ENCODE peak calls at places on chromosome 18, in five cellular contexts. One of them, this sample, is unnamed.
A peak's percentile ranks its signal among the peaks of the same experiment; 100 is the strongest.

GRCh38 chr18:55983433-55983832 is 395.4 kb upstream of the TCF4 start:
- DNase-seq in mammary epithelial cell: peak; percentile 3
- DNase-seq in gastrocnemius medialis: no peak
- DNase-seq in psoas muscle: no peak
- DNase-seq in right lobe of liver: no peak
- DNase-seq in this sample: no peak

GRCh38 chr18:6616981-6617380 is 112.5 kb upstream of the ARHGAP28 start:
- DNase-seq in mammary epithelial cell: no peak
- DNase-seq in gastrocnemius medialis: no peak
- DNase-seq in psoas muscle: no peak
- DNase-seq in right lobe of liver: no peak
- DNase-seq in this sample: no peak

GRCh38 chr18:8610442-8610801 is 1.2 kb downstream of the RAB12 start:
- DNase-seq in mammary epithelial cell: peak; percentile 39
- DNase-seq in gastrocnemius medialis: peak; percentile 54
- DNase-seq in psoas muscle: no peak
- DNase-seq in right lobe of liver: no peak
- DNase-seq in this sample: no peak

GRCh38 chr18:67876866-67877265 is 360.3 kb upstream of the DSEL start:
- DNase-seq in mammary epithelial cell: no peak
- DNase-seq in gastrocnemius medialis: no peak
- DNase-seq in psoas muscle: no peak
- DNase-seq in right lobe of liver: no peak
- DNase-seq in this sample: no peak

GRCh38 chr18:23998811-23999210 is 15.7 kb upstream of the TTC39C start:
- DNase-seq in mammary epithelial cell: peak; percentile 99
- DNase-seq in gastrocnemius medialis: no peak
- DNase-seq in psoas muscle: no peak
- DNase-seq in right lobe of liver: no peak
- DNase-seq in this sample: no peak

GRCh38 chr18:26941608-26942007 is 76.1 kb upstream of the AQP4 start:
- DNase-seq in mammary epithelial cell: peak; percentile 75
- DNase-seq in gastrocnemius medialis: no peak
- DNase-seq in psoas muscle: no peak
- DNase-seq in right lobe of liver: no peak
- DNase-seq in this sample: no peak

GRCh38 chr18:41745166-41746049 is 209.6 kb upstream of the PIK3C3 start:
- DNase-seq in mammary epithelial cell: peak; percentile 28
- DNase-seq in gastrocnemius medialis: no peak
- DNase-seq in psoas muscle: peak; percentile 15
- DNase-seq in right lobe of liver: peak; percentile 55
- DNase-seq in this sample: no peak

GRCh38 chr18:59718108-59719057 is 21.2 kb upstream of the CCBE1 start:
- DNase-seq in mammary epithelial cell: peak; percentile 81
- DNase-seq in gastrocnemius medialis: no peak
- DNase-seq in psoas muscle: no peak
- DNase-seq in right lobe of liver: no peak
- DNase-seq in this sample: no peak

GRCh38 chr18:51861041-51861440 is 479.0 kb upstream of the DCC start:
- DNase-seq in mammary epithelial cell: no peak
- DNase-seq in gastrocnemius medialis: no peak
- DNase-seq in psoas muscle: no peak
- DNase-seq in right lobe of liver: no peak
- DNase-seq in this sample: no peak

GRCh38 chr18:36406805-36407204 is 109.3 kb downstream of the FHOD3 start:
- DNase-seq in mammary epithelial cell: no peak
- DNase-seq in gastrocnemius medialis: no peak
- DNase-seq in psoas muscle: no peak
- DNase-seq in right lobe of liver: no peak
- DNase-seq in this sample: no peak

GRCh38 chr18:46759885-46760284 is 3.0 kb upstream of the ST8SIA5 start:
- DNase-seq in mammary epithelial cell: no peak
- DNase-seq in gastrocnemius medialis: no peak
- DNase-seq in psoas muscle: no peak
- DNase-seq in right lobe of liver: no peak
- DNase-seq in this sample: no peak

GRCh38 chr18:13577091-13577697 is 149.2 kb downstream of the FAM210A start:
- DNase-seq in mammary epithelial cell: peak; percentile 44
- DNase-seq in gastrocnemius medialis: no peak
- DNase-seq in psoas muscle: no peak
- DNase-seq in right lobe of liver: no peak
- DNase-seq in this sample: no peak

GRCh38 chr18:48835119-48835518 is 115.6 kb downstream of the SMAD7 start:
- DNase-seq in mammary epithelial cell: no peak
- DNase-seq in gastrocnemius medialis: no peak
- DNase-seq in psoas muscle: no peak
- DNase-seq in right lobe of liver: no peak
- DNase-seq in this sample: peak; percentile 17

GRCh38 chr18:58491773-58492752 is 136.8 kb downstream of the ALPK2 start:
- DNase-seq in mammary epithelial cell: no peak
- DNase-seq in gastrocnemius medialis: no peak
- DNase-seq in psoas muscle: no peak
- DNase-seq in right lobe of liver: no peak
- DNase-seq in this sample: no peak

GRCh38 chr18:59899298-59900221 is at the start of gene PMAIP1:
- DNase-seq in mammary epithelial cell: peak; percentile 95
- DNase-seq in gastrocnemius medialis: peak; percentile 59
- DNase-seq in psoas muscle: peak; percentile 80
- DNase-seq in right lobe of liver: peak; percentile 88
- DNase-seq in this sample: peak; percentile 93

GRCh38 chr18:27942706-27943105 is 234.2 kb downstream of the CDH2 start:
- DNase-seq in mammary epithelial cell: peak; percentile 71
- DNase-seq in gastrocnemius medialis: no peak
- DNase-seq in psoas muscle: no peak
- DNase-seq in right lobe of liver: no peak
- DNase-seq in this sample: no peak

GRCh38 chr18:22470511-22471181 is 52.9 kb upstream of the CTAGE1 start:
- DNase-seq in mammary epithelial cell: no peak
- DNase-seq in gastrocnemius medialis: no peak
- DNase-seq in psoas muscle: no peak
- DNase-seq in right lobe of liver: no peak
- DNase-seq in this sample: no peak

GRCh38 chr18:76697441-76697901 is 124.9 kb upstream of the ZNF236 start:
- DNase-seq in mammary epithelial cell: no peak
- DNase-seq in gastrocnemius medialis: no peak
- DNase-seq in psoas muscle: no peak
- DNase-seq in right lobe of liver: no peak
- DNase-seq in this sample: peak; percentile 46

DNA sequence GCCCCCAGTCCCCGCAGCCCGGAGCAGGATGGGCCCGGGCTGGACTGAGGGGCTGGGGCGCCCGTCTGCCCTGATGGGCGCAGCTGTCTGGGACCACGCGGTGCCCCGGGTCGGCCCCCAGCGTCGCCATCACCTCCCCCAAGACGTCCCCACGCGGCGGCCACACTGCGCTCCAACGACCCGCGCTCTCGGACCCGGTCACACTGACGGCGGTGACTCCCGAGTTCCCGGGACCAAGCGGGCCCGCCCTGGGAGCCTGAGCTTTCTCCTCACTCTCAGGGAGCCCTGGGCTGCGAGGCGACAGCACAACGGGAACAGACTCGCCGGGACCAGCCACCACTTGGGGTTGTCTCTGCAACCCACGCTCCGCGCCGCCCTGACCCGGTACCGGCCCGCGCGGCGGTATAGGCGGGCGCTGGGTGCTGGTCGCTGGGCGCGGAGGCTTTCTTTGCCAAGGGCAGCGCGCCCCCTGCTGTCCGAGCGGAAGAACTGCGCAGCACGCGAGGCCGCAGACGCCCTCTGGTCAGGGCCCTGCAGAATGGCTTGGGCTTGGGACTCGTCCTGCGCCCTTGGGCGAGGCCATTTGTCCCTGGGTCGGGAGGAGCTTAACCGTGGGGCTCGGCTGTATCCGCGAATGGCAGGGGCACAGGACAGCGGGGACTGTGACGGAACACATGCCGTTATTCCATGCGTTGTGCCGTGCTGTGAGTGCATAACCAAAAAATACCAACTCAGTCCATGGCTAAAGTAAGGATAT is 54.8 kb upstream of the ANKRD62 start:
- DNase-seq in mammary epithelial cell: peak; percentile 61
- DNase-seq in gastrocnemius medialis: peak; percentile 57
- DNase-seq in psoas muscle: peak; percentile 82
- DNase-seq in right lobe of liver: peak; percentile 88
- DNase-seq in this sample: peak; percentile 92
- H3K4me3 ChIP-seq in mammary epithelial cell: peak overlapping the region; percentile 33
- H3K4me3 ChIP-seq in gastrocnemius medialis: peak overlapping the region; percentile 67
- H3K4me3 ChIP-seq in psoas muscle: peak overlapping the region; percentile 69
- H3K4me3 ChIP-seq in right lobe of liver: peak overlapping the region; percentile 48
- H3K4me3 ChIP-seq in this sample: peak overlapping the region; percentile 54

DNA sequence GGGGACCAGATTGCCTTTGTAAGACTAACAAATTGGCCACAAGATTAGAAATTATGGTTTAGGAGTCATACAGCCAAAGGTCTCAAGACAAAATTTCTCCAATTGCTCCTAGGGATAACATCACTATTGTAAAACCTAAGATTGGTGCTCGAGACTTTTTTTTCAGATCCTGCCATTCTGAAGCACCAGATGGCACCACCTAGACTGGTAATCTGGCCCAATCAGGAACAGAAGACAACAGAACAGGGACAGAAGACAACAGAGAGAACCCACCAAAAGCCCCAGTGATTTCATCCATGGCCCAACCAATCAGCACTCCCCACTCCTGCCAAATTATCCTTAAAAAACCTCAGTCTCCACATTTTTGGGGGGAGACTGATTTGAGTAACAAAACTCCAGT is 66.8 kb downstream of the LINC00305 start:
- DNase-seq in mammary epithelial cell: no peak
- DNase-seq in gastrocnemius medialis: no peak
- DNase-seq in psoas muscle: no peak
- DNase-seq in right lobe of liver: no peak
- DNase-seq in this sample: no peak
- H3K4me1 ChIP-seq in mammary epithelial cell: no peaks in the 10 kb centered on the region
- H3K4me1 ChIP-seq in gastrocnemius medialis: no peaks in the 10 kb centered on the region
- H3K4me1 ChIP-seq in psoas muscle: no peaks in the 10 kb centered on the region
- H3K4me1 ChIP-seq in right lobe of liver: no peaks in the 10 kb centered on the region
- H3K4me1 ChIP-seq in this sample: no peaks in the 10 kb centered on the region

DNA sequence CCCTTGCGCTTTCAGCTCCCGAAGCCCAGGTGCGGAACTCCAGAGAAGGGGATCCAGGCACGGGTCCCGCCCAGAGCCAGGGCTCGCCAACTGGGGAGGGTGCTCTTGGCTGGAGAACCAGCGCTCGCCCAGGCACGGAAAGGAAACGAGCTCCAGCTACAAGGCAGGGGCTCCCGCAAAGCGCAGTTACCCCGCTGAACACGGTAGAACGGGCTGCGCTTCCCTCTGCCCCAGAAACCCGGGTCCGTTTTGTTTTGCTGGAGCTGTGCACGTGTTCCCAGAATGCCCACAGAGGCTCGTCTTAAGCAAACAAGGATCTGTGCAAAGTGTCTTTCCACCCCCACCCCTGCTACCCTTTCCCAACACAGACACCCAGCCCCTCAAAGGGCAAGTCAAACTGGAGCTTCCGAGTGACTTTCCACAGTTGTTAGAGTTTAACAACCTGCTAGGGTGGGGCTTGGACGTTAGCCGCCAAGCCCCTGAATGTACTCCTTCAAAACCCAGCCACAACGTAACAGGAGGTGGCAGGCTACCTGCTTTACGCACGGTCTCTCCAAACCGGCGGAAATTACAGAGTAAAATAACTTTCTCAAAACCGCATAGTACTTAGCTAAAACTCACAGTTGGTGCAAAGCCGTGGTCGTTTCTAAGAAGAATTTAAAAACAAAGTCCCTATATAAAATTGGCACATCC is 772 bp downstream of the RNF125 start:
- DNase-seq in mammary epithelial cell: peak; percentile 47
- DNase-seq in gastrocnemius medialis: no peak
- DNase-seq in psoas muscle: peak; percentile 33
- DNase-seq in right lobe of liver: peak; percentile 64
- DNase-seq in this sample: peak; percentile 74
- TF ChIP-seq CTCF in mammary epithelial cell: no peak
- TF ChIP-seq CTCF in gastrocnemius medialis: no peak
- TF ChIP-seq CTCF in psoas muscle: no peak
- TF ChIP-seq CTCF in right lobe of liver: no peak
- TF ChIP-seq CTCF in this sample: no peak

GRCh38 chr18:63936932-63937393 is 12.1 kb upstream of the HMSD start:
- DNase-seq in mammary epithelial cell: no peak
- DNase-seq in gastrocnemius medialis: no peak
- DNase-seq in psoas muscle: no peak
- DNase-seq in right lobe of liver: no peak
- DNase-seq in this sample: no peak
- H3K4me3 ChIP-seq in mammary epithelial cell: peak overlapping the region; percentile 60
- H3K4me3 ChIP-seq in gastrocnemius medialis: peak overlapping the region; percentile 38
- H3K4me3 ChIP-seq in psoas muscle: peak overlapping the region; percentile 58
- H3K4me3 ChIP-seq in right lobe of liver: no peak overlapping the region
- H3K4me3 ChIP-seq in this sample: peak overlapping the region; percentile 47

GRCh38 chr18:3266062-3266608 is 4.2 kb downstream of the MYL12B start:
- DNase-seq in mammary epithelial cell: peak; percentile 84
- DNase-seq in gastrocnemius medialis: no peak
- DNase-seq in psoas muscle: peak; percentile 36
- DNase-seq in right lobe of liver: peak; percentile 43
- DNase-seq in this sample: no peak
- H3K4me1 ChIP-seq in mammary epithelial cell: peaks cover 53% of the 10 kb centered on the region
- H3K4me1 ChIP-seq in gastrocnemius medialis: peaks cover 71% of the 10 kb centered on the region
- H3K4me1 ChIP-seq in psoas muscle: peaks cover 75% of the 10 kb centered on the region
- H3K4me1 ChIP-seq in right lobe of liver: no peaks in the 10 kb centered on the region
- H3K4me1 ChIP-seq in this sample: peaks cover 69% of the 10 kb centered on the region

GRCh38 chr18:50281295-50281971 is at the start of gene MBD1:
- DNase-seq in mammary epithelial cell: peak; percentile 98
- DNase-seq in gastrocnemius medialis: peak; percentile 96
- DNase-seq in psoas muscle: peak; percentile 97
- DNase-seq in right lobe of liver: peak; percentile 98
- DNase-seq in this sample: peak; percentile 99
- TF ChIP-seq CTCF in mammary epithelial cell: no peak
- TF ChIP-seq CTCF in gastrocnemius medialis: peak; percentile 35
- TF ChIP-seq CTCF in psoas muscle: peak; percentile 32
- TF ChIP-seq CTCF in right lobe of liver: peak; percentile 34
- TF ChIP-seq CTCF in this sample: peak; percentile 49